ENCODE peak calls at places on chromosomes 6 and 20, in ten cellular contexts. X is natural killer cell, D is OCI-LY7, Y is uterus, A is mesothelial cell of epicardium, F is transverse colon, T is endodermal cell, C is kidney, S is AG10803, K is heart right ventricle. N is an unnamed sample.
A peak's percentile ranks its signal among the peaks of the same experiment; 100 is the strongest.

GRCh38 chr20:23114018-23114417 is 27.9 kb upstream of the CD93 start:
- DNase-seq in D (no peak), F (no peak), S (no peak), X (no peak), Y (no peak), T (no peak), K (peak; percentile 60), A (no peak), C (no peak), N (peak; percentile 66)

GRCh38 chr20:31974975-31975481 is 7.1 kb downstream of the XKR7 start:
- DNase-seq in Y (no peak), X (no peak), K (no peak), A (no peak), F (no peak), T (peak; percentile 78), S (no peak), C (no peak), D (no peak), N (no peak)

GRCh38 chr6:126038234-126038633 is 51.9 kb downstream of the TRMT11 start:
- DNase-seq in S (no peak), X (no peak), A (no peak), K (no peak), C (no peak), F (no peak), D (no peak), Y (no peak), T (no peak), N (no peak)

GRCh38 chr6:96522469-96523009 is 933 bp downstream of the UFL1 start:
- DNase-seq in X (no peak), K (no peak), C (no peak), D (peak; percentile 44), T (no peak), Y (no peak), S (peak; percentile 22), F (no peak), A (no peak), N (no peak)

GRCh38 chr20:57594092-57594911 is 25.9 kb downstream of the ZBP1 start:
- DNase-seq in C (peak; percentile 74), S (peak; percentile 19), T (peak; percentile 90), D (peak; percentile 63), F (peak; percentile 57), Y (peak; percentile 41), A (peak; percentile 54), X (peak; percentile 55), K (peak; percentile 35), N (no peak)

GRCh38 chr6:159169557-159170332 is 545 bp downstream of the FNDC1 start:
- DNase-seq in T (peak; percentile 88), F (no peak), X (no peak), K (no peak), D (no peak), C (peak; percentile 86), A (no peak), S (peak; percentile 47), Y (peak; percentile 23), N (no peak)

GRCh38 chr6:91042656-91043055 is 455.8 kb upstream of the MAP3K7 start:
- DNase-seq in X (no peak), K (no peak), F (no peak), C (no peak), T (no peak), S (no peak), Y (no peak), D (no peak), A (no peak), N (no peak)

GRCh38 chr20:19993937-19994667 is 23.1 kb upstream of the NAA20 start:
- DNase-seq in D (no peak), T (no peak), Y (no peak), C (no peak), A (no peak), F (no peak), K (peak; percentile 60), X (no peak), S (peak; percentile 78), N (no peak)

GRCh38 chr20:20369353-20370086 is 1.6 kb downstream of the INSM1 start:
- DNase-seq in X (no peak), K (no peak), Y (no peak), D (no peak), F (peak; percentile 36), A (no peak), T (peak; percentile 88), C (peak; percentile 71), S (no peak), N (no peak)

GRCh38 chr6:40042232-40042631 is 108.0 kb upstream of the MOCS1 start:
- DNase-seq in C (no peak), A (no peak), F (no peak), T (no peak), Y (no peak), D (no peak), X (no peak), S (no peak), K (no peak), N (no peak)

GRCh38 chr6:93562566-93562965 is 143.2 kb upstream of the EPHA7 start:
- DNase-seq in A (no peak), Y (no peak), K (no peak), D (no peak), C (no peak), X (no peak), S (no peak), T (no peak), F (no peak), N (no peak)

GRCh38 chr6:17962436-17963031 is 24.9 kb downstream of the KIF13A start:
- DNase-seq in C (peak; percentile 85), K (peak; percentile 83), D (no peak), S (peak; percentile 99), Y (peak; percentile 81), F (peak; percentile 51), A (peak; percentile 31), T (no peak), X (no peak), N (no peak)

DNA sequence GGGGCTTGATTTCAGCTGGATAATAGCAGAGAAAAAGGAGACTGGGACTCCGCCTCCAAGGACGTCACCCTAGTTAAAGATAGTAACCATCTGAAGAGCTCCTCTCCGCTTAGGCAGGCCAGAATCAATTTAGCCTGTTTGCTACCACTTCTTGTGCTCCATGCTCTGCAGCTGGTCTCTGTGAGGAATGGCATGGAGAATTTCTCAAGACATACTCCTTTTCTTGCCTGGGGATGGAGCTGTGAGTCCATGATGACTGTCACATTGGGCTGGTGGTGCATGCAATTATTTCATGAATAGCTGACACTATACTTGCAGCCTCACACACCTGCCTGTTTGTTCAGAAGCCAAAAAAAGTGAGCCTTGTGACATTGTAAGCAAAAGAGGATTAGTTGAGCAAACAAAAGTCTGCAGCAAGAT is 61.4 kb downstream of the TXLNB start:
- DNase-seq in K (no peak), S (peak; percentile 54), F (no peak), T (peak; percentile 61), C (no peak), X (no peak), Y (no peak), A (no peak), D (peak; percentile 77), N (no peak)
- TF ChIP-seq CTCF in K (no peak), S (peak; percentile 33), F (no peak), T (peak; percentile 34), C (peak; percentile 9), X (no peak), Y (no peak), A (no peak), D (peak; percentile 74), N (no peak)

DNA sequence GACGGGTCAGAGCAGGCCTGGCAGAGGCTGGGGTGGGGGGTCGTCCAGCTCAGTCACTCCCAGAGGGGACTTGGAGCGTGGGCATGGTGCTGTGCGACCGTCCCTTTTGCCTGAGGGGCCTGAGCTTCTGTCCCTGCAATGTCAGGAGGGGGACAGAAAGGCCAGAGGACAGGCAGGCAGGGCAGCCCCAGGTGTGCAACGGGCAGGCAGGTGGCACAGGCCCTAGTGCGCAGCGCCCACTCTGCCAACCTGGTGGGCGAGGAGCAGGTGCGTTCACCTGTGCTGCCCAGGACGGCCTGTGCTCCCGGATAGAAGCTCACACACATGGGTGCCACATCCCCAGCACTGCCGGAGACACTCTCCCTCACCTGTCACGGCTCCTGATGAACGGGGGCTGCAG is 78.7 kb upstream of the SLCO4A1 start:
- DNase-seq in Y (no peak), C (no peak), K (no peak), F (no peak), S (no peak), D (no peak), A (no peak), T (no peak), X (no peak), N (no peak)
- TF ChIP-seq CTCF in Y (no peak), C (no peak), K (no peak), F (no peak), S (no peak), D (no peak), A (no peak), T (no peak), X (no peak), N (no peak)

GRCh38 chr20:16013631-16014030 is 559.6 kb downstream of the KIF16B start:
- DNase-seq in X (no peak), F (no peak), T (no peak), K (no peak), Y (no peak), C (no peak), S (no peak), A (no peak), D (no peak), N (no peak)

GRCh38 chr20:16018881-16019280 is 554.4 kb downstream of the KIF16B start:
- DNase-seq in C (no peak), T (no peak), S (no peak), D (no peak), X (no peak), A (no peak), Y (no peak), K (no peak), F (no peak), N (no peak)

GRCh38 chr20:16020971-16021370 is 552.3 kb downstream of the KIF16B start:
- DNase-seq in D (no peak), F (no peak), Y (no peak), K (no peak), S (peak; percentile 9), X (no peak), C (no peak), T (no peak), A (no peak), N (no peak)

GRCh38 chr20:16014436-16014835 is 558.8 kb downstream of the KIF16B start:
- DNase-seq in F (no peak), A (no peak), X (no peak), Y (no peak), S (no peak), K (no peak), T (no peak), C (no peak), D (no peak), N (no peak)

DNA sequence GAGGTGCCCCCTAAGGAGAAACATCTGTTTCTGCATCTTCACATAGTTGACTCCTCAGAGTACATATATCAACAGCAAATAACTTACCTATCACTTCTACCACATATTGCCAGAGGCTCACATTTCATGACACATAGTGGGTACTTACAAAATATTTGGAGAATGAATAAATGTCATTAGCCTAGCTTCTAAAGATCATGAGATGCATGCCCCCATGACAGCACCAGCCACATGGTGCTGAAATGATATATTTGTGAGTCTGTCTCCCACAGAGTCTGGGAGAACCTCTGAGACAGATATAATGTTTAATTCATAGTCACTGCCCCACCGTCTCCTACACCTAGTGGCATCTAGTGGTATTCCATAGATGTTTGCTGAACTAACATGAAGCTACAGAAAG is 555.6 kb downstream of the KIF16B start:
- DNase-seq in X (no peak), D (no peak), K (no peak), T (no peak), C (no peak), A (no peak), F (no peak), Y (no peak), S (no peak), N (no peak)
- TF ChIP-seq CTCF in X (no peak), D (peak; percentile 38), K (no peak), T (peak; percentile 58), C (no peak), A (no peak), F (no peak), Y (no peak), S (no peak), N (no peak)

GRCh38 chr6:30687659-30688431 is 1.4 kb upstream of the PPP1R18 start:
- DNase-seq in X (no peak), D (peak; percentile 49), K (peak; percentile 63), C (peak; percentile 83), S (peak; percentile 67), F (no peak), Y (peak; percentile 66), A (no peak), T (no peak), N (no peak)
- TF ChIP-seq CTCF in X (no peak), D (no peak), K (peak; percentile 30), C (no peak), S (peak; percentile 47), F (no peak), Y (peak; percentile 43), A (no peak), T (peak; percentile 11), N (no peak)